ENCODE peak calls at places on chromosomes 1 and 21, in five cellular contexts. One of them, this sample, is unnamed. For H3K4me1, the result is how much of the 10 kb centered on the place peaks cover.

GRCh38 chr1:2821970-2822620 is 20.6 kb upstream of the TTC34 start:
- DNase-seq in lung: no peak
- DNase-seq in A549: peak
- DNase-seq in upper lobe of right lung: no peak
- DNase-seq in right atrium auricular region: no peak
- DNase-seq in this sample: no peak

GRCh38 chr1:22275626-22276395 is 132.9 kb upstream of the WNT4 start:
- DNase-seq in lung: peak
- DNase-seq in A549: peak
- DNase-seq in upper lobe of right lung: peak
- DNase-seq in right atrium auricular region: no peak
- DNase-seq in this sample: peak

GRCh38 chr1:160206421-160207117 is 1.4 kb downstream of the PEA15 start:
- DNase-seq in lung: no peak
- DNase-seq in A549: peak
- DNase-seq in upper lobe of right lung: no peak
- DNase-seq in right atrium auricular region: peak
- DNase-seq in this sample: no peak

GRCh38 chr1:56387071-56387747 is 192.2 kb downstream of the PLPP3 start:
- DNase-seq in lung: no peak
- DNase-seq in A549: no peak
- DNase-seq in upper lobe of right lung: no peak
- DNase-seq in right atrium auricular region: no peak
- DNase-seq in this sample: no peak

GRCh38 chr1:153882296-153882912 is 40.4 kb downstream of the GATAD2B start:
- DNase-seq in lung: no peak
- DNase-seq in A549: no peak
- DNase-seq in upper lobe of right lung: no peak
- DNase-seq in right atrium auricular region: no peak
- DNase-seq in this sample: no peak

GRCh38 chr1:185337221-185337620 is 20.2 kb upstream of the IVNS1ABP start:
- DNase-seq in lung: no peak
- DNase-seq in A549: no peak
- DNase-seq in upper lobe of right lung: no peak
- DNase-seq in right atrium auricular region: no peak
- DNase-seq in this sample: no peak

GRCh38 chr21:37700641-37701202 is 215.5 kb downstream of the KCNJ6 start:
- DNase-seq in lung: no peak
- DNase-seq in A549: peak
- DNase-seq in upper lobe of right lung: no peak
- DNase-seq in right atrium auricular region: no peak
- DNase-seq in this sample: peak

GRCh38 chr1:35592991-35593769 is 20.1 kb downstream of the TFAP2E start:
- DNase-seq in lung: no peak
- DNase-seq in A549: no peak
- DNase-seq in upper lobe of right lung: no peak
- DNase-seq in right atrium auricular region: peak
- DNase-seq in this sample: no peak

GRCh38 chr1:180343931-180344406 is 113.9 kb downstream of the LHX4 start:
- DNase-seq in lung: no peak
- DNase-seq in A549: no peak
- DNase-seq in upper lobe of right lung: no peak
- DNase-seq in right atrium auricular region: no peak
- DNase-seq in this sample: no peak

GRCh38 chr21:32516729-32517649 is 68.3 kb downstream of the TCP10L start:
- DNase-seq in lung: no peak
- DNase-seq in A549: no peak
- DNase-seq in upper lobe of right lung: no peak
- DNase-seq in right atrium auricular region: peak
- DNase-seq in this sample: no peak
- H3K4me1 ChIP-seq in lung: under half
- H3K4me1 ChIP-seq in A549: under half
- H3K4me1 ChIP-seq in upper lobe of right lung: under half
- H3K4me1 ChIP-seq in right atrium auricular region: under half
- H3K4me1 ChIP-seq in this sample: under half

DNA sequence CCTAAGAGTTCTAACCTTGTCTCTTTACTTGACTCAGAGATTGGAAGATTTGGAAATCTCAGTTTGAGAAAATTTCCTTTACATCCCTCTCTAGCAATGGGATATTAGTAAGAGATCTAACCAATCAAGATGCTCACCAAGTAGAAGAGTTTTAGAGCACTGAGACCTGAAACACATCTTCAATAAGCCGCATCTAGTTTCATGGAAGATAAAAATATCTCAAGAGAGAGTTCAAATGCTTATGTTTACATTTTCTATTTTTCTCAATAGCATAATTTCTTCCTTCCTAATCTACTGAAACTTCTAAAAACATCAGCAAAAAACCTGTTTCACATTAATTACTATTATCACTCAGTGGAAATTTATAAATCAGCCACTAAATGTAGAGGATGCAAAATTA is 165.1 kb downstream of the APP start:
- DNase-seq in lung: no peak
- DNase-seq in A549: no peak
- DNase-seq in upper lobe of right lung: no peak
- DNase-seq in right atrium auricular region: no peak
- DNase-seq in this sample: no peak
- TF ChIP-seq CTCF in lung: no peak
- TF ChIP-seq CTCF in A549: no peak
- TF ChIP-seq CTCF in upper lobe of right lung: no peak
- TF ChIP-seq CTCF in right atrium auricular region: no peak
- TF ChIP-seq CTCF in this sample: no peak

GRCh38 chr1:58572691-58573090 is 4.4 kb downstream of the TACSTD2 start:
- DNase-seq in lung: peak
- DNase-seq in A549: no peak
- DNase-seq in upper lobe of right lung: peak
- DNase-seq in right atrium auricular region: peak
- DNase-seq in this sample: no peak
- H3K4me1 ChIP-seq in lung: under half
- H3K4me1 ChIP-seq in A549: under half
- H3K4me1 ChIP-seq in upper lobe of right lung: under half
- H3K4me1 ChIP-seq in right atrium auricular region: under half
- H3K4me1 ChIP-seq in this sample: under half

DNA sequence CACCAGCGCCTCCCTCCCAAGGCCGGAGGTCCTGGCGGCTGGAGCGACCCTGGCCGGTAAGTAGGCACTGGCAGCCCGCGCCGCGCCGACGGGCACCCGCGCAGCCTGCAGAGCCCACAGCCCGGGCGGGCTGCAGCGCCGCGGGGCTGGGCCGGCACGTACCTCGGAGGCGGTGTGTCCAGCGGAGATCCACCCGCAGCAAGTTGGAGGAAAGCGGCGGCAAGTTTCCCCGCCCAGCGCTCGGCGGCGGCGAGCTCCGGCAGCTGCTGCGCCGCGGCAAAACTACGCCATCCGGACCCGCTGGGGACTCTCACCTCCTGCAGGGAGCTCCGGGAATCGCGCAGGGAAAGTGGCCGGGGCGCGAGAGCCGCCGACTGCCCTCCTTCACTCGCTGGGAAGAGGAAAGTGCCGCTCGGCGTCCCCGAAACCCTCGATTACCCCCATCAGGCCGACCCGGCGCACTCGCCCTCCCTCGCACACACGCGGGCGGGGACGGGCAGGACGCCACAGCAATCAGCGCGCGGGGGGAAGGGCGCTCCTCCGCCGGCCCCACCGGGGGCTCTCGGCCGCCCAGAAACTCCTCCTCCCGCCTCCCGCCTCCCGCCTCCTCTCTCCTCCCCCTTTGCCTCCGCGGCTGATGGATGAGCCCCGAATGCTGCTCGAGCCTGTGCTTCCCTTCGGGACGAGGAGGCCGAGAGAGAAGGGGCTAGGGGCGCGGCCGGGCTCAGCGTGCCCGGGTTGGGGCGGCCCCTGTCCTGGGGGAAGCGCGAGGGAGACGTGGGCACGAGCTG is at the start of gene TGFBR3:
- DNase-seq in lung: peak
- DNase-seq in A549: peak
- DNase-seq in upper lobe of right lung: peak
- DNase-seq in right atrium auricular region: peak
- DNase-seq in this sample: peak
- TF ChIP-seq CTCF in lung: no peak
- TF ChIP-seq CTCF in A549: no peak
- TF ChIP-seq CTCF in upper lobe of right lung: peak
- TF ChIP-seq CTCF in right atrium auricular region: peak
- TF ChIP-seq CTCF in this sample: peak

DNA sequence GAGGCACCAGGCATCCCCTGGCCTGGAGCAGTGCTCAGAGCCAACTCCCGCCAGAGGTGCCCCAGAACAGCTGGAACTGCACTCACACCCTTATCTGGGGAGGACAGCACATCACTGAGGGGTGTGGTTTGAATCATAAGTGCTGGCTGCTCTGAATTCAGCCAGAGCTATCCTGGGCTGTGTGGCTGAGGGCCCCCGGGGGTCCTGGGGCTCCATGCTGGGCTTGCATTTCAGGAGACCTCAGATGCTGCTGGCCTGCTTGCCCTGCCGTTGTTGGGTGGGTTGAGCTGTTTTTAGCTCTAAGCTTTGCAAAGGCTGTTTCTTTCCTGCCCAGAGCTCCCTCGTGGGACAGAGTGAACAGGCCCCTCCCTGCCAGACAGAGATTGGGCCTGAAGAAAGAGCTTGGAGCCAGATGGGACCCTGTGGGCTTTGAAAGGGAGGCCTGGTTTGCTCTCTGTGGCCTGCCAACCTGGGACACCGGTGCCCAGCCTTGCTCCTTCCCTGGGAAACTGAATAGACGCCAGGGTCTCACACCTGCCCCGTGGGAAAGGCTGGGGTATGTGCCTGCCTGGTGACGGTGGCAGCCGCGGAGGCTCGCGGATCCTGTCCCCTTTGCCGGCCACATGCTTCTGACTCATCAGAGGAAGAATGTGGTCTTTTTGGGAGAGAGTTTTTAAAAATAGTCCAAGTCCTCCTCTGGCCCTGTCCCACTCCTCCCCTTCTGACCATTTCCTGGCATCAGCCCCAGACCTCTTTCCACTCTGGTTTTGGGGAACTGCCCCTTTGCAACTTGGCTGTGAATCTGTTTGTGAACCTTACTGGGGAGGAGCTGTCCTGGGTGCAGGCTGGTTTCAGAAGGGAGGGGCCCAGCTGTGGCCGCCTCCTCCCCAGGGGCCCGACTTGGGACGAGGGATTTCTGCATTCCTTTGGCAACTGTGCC is 30.0 kb downstream of the ARHGEF10L start:
- DNase-seq in lung: peak
- DNase-seq in A549: no peak
- DNase-seq in upper lobe of right lung: peak
- DNase-seq in right atrium auricular region: peak
- DNase-seq in this sample: no peak
- H3K4me1 ChIP-seq in lung: under half
- H3K4me1 ChIP-seq in A549: under half
- H3K4me1 ChIP-seq in upper lobe of right lung: under half
- H3K4me1 ChIP-seq in right atrium auricular region: half or more
- H3K4me1 ChIP-seq in this sample: under half